ENCODE peak calls at places on chromosomes 6 and 20, in seven cellular contexts. I is transverse colon, J is RWPE2, A is ovary, O is dorsolateral prefrontal cortex, M is fibroblast of lung, Y is tibial nerve. W is an unnamed sample.

GRCh38 chr6:1390071-1390804 is 862 bp downstream of the FOXF2 start:
- DNase-seq in J (no peak), I (no peak), O (no peak), A (no peak), M (peak), Y (no peak), W (no peak)

GRCh38 chr6:109087661-109088264 is 6.9 kb downstream of the SESN1 start:
- DNase-seq in I (no peak), Y (no peak), O (no peak), M (no peak), J (no peak), A (no peak), W (no peak)

GRCh38 chr6:155481215-155481614 is 25.6 kb upstream of the NOX3 start:
- DNase-seq in A (no peak), I (no peak), J (no peak), O (no peak), M (no peak), Y (no peak), W (no peak)

GRCh38 chr6:10873374-10873773 is 8.5 kb downstream of the GCM2 start:
- DNase-seq in O (no peak), I (no peak), M (no peak), A (no peak), Y (no peak), J (no peak), W (no peak)

GRCh38 chr20:36235892-36236785 is at the start of gene AAR2:
- DNase-seq in A (peak), J (peak), Y (peak), O (peak), I (peak), M (peak), W (peak)

GRCh38 chr20:40897177-40897700 is 131.4 kb upstream of the TOP1 start:
- DNase-seq in Y (no peak), M (peak), O (no peak), J (peak), I (no peak), A (no peak), W (no peak)

GRCh38 chr6:14333556-14334305 is 216.2 kb downstream of the CD83 start:
- DNase-seq in Y (no peak), M (peak), I (no peak), J (no peak), O (no peak), A (no peak), W (no peak)

GRCh38 chr6:136791296-136792065 is 796 bp downstream of the MAP3K5 start:
- DNase-seq in O (peak), A (peak), J (peak), I (peak), M (peak), Y (peak), W (peak)

GRCh38 chr6:41698350-41698781 is 37.0 kb downstream of the TFEB start:
- DNase-seq in I (no peak), O (no peak), Y (no peak), M (peak), J (no peak), A (no peak), W (no peak)

GRCh38 chr6:90298459-90299053 is 1.9 kb upstream of the BACH2 start:
- DNase-seq in Y (no peak), O (no peak), J (no peak), M (no peak), A (no peak), I (no peak), W (no peak)

GRCh38 chr6:9647599-9647998 is 767.3 kb downstream of the TFAP2A start:
- DNase-seq in M (no peak), A (no peak), I (no peak), Y (no peak), O (no peak), J (no peak), W (no peak)

GRCh38 chr20:35968930-35969329 is 540 bp downstream of the CNBD2 start:
- DNase-seq in I (no peak), O (no peak), A (no peak), M (no peak), Y (no peak), J (no peak), W (no peak)

GRCh38 chr6:157268835-157269234 is 54.5 kb downstream of the TMEM242 start:
- DNase-seq in M (no peak), O (peak), Y (no peak), J (no peak), I (no peak), A (peak), W (no peak)

GRCh38 chr6:52141596-52141995 is 44.6 kb upstream of the IL17A start:
- DNase-seq in J (no peak), A (no peak), I (no peak), O (no peak), M (no peak), Y (no peak), W (no peak)

GRCh38 chr20:23631981-23632710 is 5.6 kb downstream of the CST3 start:
- DNase-seq in J (no peak), O (no peak), A (no peak), M (no peak), I (no peak), Y (no peak), W (no peak)

GRCh38 chr20:20407891-20408805 is 40.2 kb downstream of the INSM1 start:
- DNase-seq in M (peak), Y (no peak), J (no peak), I (no peak), A (no peak), O (no peak), W (no peak)

GRCh38 chr6:105097288-105097687 is 82.5 kb downstream of the POPDC3 start:
- DNase-seq in Y (no peak), A (no peak), I (peak), O (no peak), J (no peak), M (no peak), W (no peak)

GRCh38 chr6:124947821-124948451 is 14.3 kb upstream of the RNF217 start:
- DNase-seq in J (no peak), A (no peak), O (no peak), I (no peak), M (peak), Y (no peak), W (no peak)

GRCh38 chr20:7392551-7392950 is 547.7 kb downstream of the HAO1 start:
- DNase-seq in A (no peak), M (no peak), I (no peak), O (no peak), J (no peak), Y (no peak), W (no peak)

GRCh38 chr6:14113951-14114350 is 3.6 kb upstream of the CD83 start:
- DNase-seq in A (no peak), J (no peak), M (no peak), Y (no peak), I (no peak), O (no peak), W (no peak)

GRCh38 chr6:108260126-108260808 is 573 bp downstream of the SNX3 start:
- DNase-seq in A (no peak), Y (no peak), J (no peak), M (peak), O (peak), I (peak), W (no peak)

GRCh38 chr6:40733290-40733689 is 146.1 kb upstream of the LRFN2 start:
- DNase-seq in O (no peak), I (no peak), Y (no peak), J (no peak), M (no peak), A (no peak), W (no peak)

GRCh38 chr6:32112436-32112980 is 3.4 kb upstream of the TNXB start:
- DNase-seq in I (no peak), A (no peak), J (no peak), Y (no peak), O (no peak), M (peak), W (no peak)

GRCh38 chr6:3202999-3203696 is 24.3 kb downstream of the TUBB2B start:
- DNase-seq in I (no peak), O (no peak), M (peak), A (no peak), Y (no peak), J (no peak), W (no peak)

GRCh38 chr6:33576668-33577067 is 3.4 kb downstream of the BAK1 start:
- DNase-seq in I (no peak), O (no peak), A (no peak), J (no peak), M (no peak), Y (no peak), W (no peak)
- H3K27ac ChIP-seq in I (peak), O (peak), A (peak), J (peak), M (no peak), Y (peak), W (peak)

GRCh38 chr6:12977851-12978250 is 261.3 kb downstream of the PHACTR1 start:
- DNase-seq in O (no peak), M (no peak), A (no peak), J (no peak), I (no peak), Y (no peak), W (no peak)

GRCh38 chr6:12977206-12977605 is 260.6 kb downstream of the PHACTR1 start:
- DNase-seq in A (no peak), I (no peak), Y (no peak), J (no peak), M (no peak), O (no peak), W (no peak)

GRCh38 chr6:12980741-12981140 is 264.2 kb downstream of the PHACTR1 start:
- DNase-seq in M (no peak), Y (no peak), A (no peak), O (no peak), I (no peak), J (no peak), W (no peak)
- TF ChIP-seq CTCF in M (no peak), Y (no peak), A (no peak), O (no peak), I (no peak), J (no peak), W (no peak)

DNA sequence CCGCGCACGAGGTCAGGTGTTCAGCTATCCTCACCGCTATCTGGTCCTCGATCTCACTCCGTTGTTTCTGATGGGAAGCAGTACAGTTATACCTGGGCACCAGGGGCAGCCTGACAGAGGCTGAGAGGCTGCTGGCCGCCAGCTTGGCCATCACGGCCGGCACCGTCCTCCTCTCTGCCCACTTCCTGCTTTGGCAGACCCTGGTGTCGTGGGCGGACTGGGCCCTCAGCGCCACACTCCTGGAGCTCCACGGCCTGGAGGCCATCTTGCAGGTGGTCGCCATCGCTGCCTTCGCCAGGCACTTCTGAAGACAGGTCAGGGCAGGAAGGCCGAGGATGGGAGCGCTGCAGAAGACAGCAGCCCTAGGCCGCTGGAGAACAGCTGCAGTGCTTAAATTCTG is 35.2 kb downstream of the NHSL1 start:
- DNase-seq in J (no peak), M (no peak), I (no peak), A (no peak), O (no peak), Y (no peak), W (no peak)
- H3K27ac ChIP-seq in J (peak), M (no peak), I (no peak), A (no peak), O (no peak), Y (no peak), W (no peak)

GRCh38 chr6:132122871-132123270 is 171.7 kb upstream of the CCN2 start:
- DNase-seq in O (no peak), M (peak), Y (no peak), A (no peak), J (no peak), I (no peak), W (no peak)
- TF ChIP-seq CTCF in O (no peak), M (no peak), Y (no peak), A (no peak), J (no peak), I (no peak), W (no peak)

GRCh38 chr6:131954099-131954774 is 3.1 kb upstream of the CCN2 start:
- DNase-seq in M (peak), J (no peak), A (no peak), I (no peak), Y (no peak), O (no peak), W (no peak)
- H3K27ac ChIP-seq in M (peak), J (peak), A (no peak), I (peak), Y (peak), O (no peak), W (no peak)